ENCODE peak calls at places on chromosomes 2 and 18, in five cellular contexts. One of them, this sample, is unnamed.
A peak's percentile ranks its signal among the peaks of the same experiment; 100 is the strongest.

GRCh38 chr2:221777119-221777518 is 205.0 kb upstream of the EPHA4 start:
- DNase-seq in type B pancreatic cell: no peak
- DNase-seq in tibial nerve: no peak
- DNase-seq in activated T-helper 1 cell treated with anti-CD3 and anti-CD28 coated beads, Interleukin-2, amount 50 U/mL, for 16 hours: no peak
- DNase-seq in Calu3: no peak
- DNase-seq in this sample: no peak

GRCh38 chr2:219171231-219171651 is 1.4 kb upstream of the SLC23A3 start:
- DNase-seq in type B pancreatic cell: no peak
- DNase-seq in tibial nerve: peak; percentile 76
- DNase-seq in activated T-helper 1 cell treated with anti-CD3 and anti-CD28 coated beads, Interleukin-2, amount 50 U/mL, for 16 hours: no peak
- DNase-seq in Calu3: peak; percentile 51
- DNase-seq in this sample: no peak

GRCh38 chr18:77557030-77557429 is 307.4 kb downstream of the GALR1 start:
- DNase-seq in type B pancreatic cell: no peak
- DNase-seq in tibial nerve: no peak
- DNase-seq in activated T-helper 1 cell treated with anti-CD3 and anti-CD28 coated beads, Interleukin-2, amount 50 U/mL, for 16 hours: no peak
- DNase-seq in Calu3: no peak
- DNase-seq in this sample: no peak

GRCh38 chr2:2788076-2788475 is 457.0 kb upstream of the MYT1L start:
- DNase-seq in type B pancreatic cell: no peak
- DNase-seq in tibial nerve: no peak
- DNase-seq in activated T-helper 1 cell treated with anti-CD3 and anti-CD28 coated beads, Interleukin-2, amount 50 U/mL, for 16 hours: no peak
- DNase-seq in Calu3: no peak
- DNase-seq in this sample: no peak

GRCh38 chr2:224983719-224984388 is 58.4 kb downstream of the DOCK10 start:
- DNase-seq in type B pancreatic cell: no peak
- DNase-seq in tibial nerve: no peak
- DNase-seq in activated T-helper 1 cell treated with anti-CD3 and anti-CD28 coated beads, Interleukin-2, amount 50 U/mL, for 16 hours: no peak
- DNase-seq in Calu3: no peak
- DNase-seq in this sample: no peak

GRCh38 chr2:161436411-161436810 is 20.3 kb downstream of the TBR1 start:
- DNase-seq in type B pancreatic cell: no peak
- DNase-seq in tibial nerve: no peak
- DNase-seq in activated T-helper 1 cell treated with anti-CD3 and anti-CD28 coated beads, Interleukin-2, amount 50 U/mL, for 16 hours: no peak
- DNase-seq in Calu3: no peak
- DNase-seq in this sample: no peak

GRCh38 chr2:104858325-104858978 is 4.5 kb downstream of the POU3F3 start:
- DNase-seq in type B pancreatic cell: no peak
- DNase-seq in tibial nerve: no peak
- DNase-seq in activated T-helper 1 cell treated with anti-CD3 and anti-CD28 coated beads, Interleukin-2, amount 50 U/mL, for 16 hours: no peak
- DNase-seq in Calu3: no peak
- DNase-seq in this sample: no peak

GRCh38 chr2:209431701-209432100 is 7.9 kb downstream of the MAP2 start:
- DNase-seq in type B pancreatic cell: no peak
- DNase-seq in tibial nerve: no peak
- DNase-seq in activated T-helper 1 cell treated with anti-CD3 and anti-CD28 coated beads, Interleukin-2, amount 50 U/mL, for 16 hours: no peak
- DNase-seq in Calu3: peak; percentile 24
- DNase-seq in this sample: no peak

GRCh38 chr18:22541232-22541631 is 123.5 kb upstream of the CTAGE1 start:
- DNase-seq in type B pancreatic cell: no peak
- DNase-seq in tibial nerve: no peak
- DNase-seq in activated T-helper 1 cell treated with anti-CD3 and anti-CD28 coated beads, Interleukin-2, amount 50 U/mL, for 16 hours: no peak
- DNase-seq in Calu3: no peak
- DNase-seq in this sample: no peak

GRCh38 chr2:222568866-222569265 is 87.0 kb downstream of the FARSB start:
- DNase-seq in type B pancreatic cell: no peak
- DNase-seq in tibial nerve: peak; percentile 48
- DNase-seq in activated T-helper 1 cell treated with anti-CD3 and anti-CD28 coated beads, Interleukin-2, amount 50 U/mL, for 16 hours: no peak
- DNase-seq in Calu3: no peak
- DNase-seq in this sample: no peak

GRCh38 chr2:100393362-100393761 is 24.1 kb downstream of the CHST10 start:
- DNase-seq in type B pancreatic cell: no peak
- DNase-seq in tibial nerve: no peak
- DNase-seq in activated T-helper 1 cell treated with anti-CD3 and anti-CD28 coated beads, Interleukin-2, amount 50 U/mL, for 16 hours: no peak
- DNase-seq in Calu3: no peak
- DNase-seq in this sample: no peak

GRCh38 chr2:152525277-152525838 is 190.4 kb downstream of the FMNL2 start:
- DNase-seq in type B pancreatic cell: no peak
- DNase-seq in tibial nerve: no peak
- DNase-seq in activated T-helper 1 cell treated with anti-CD3 and anti-CD28 coated beads, Interleukin-2, amount 50 U/mL, for 16 hours: no peak
- DNase-seq in Calu3: no peak
- DNase-seq in this sample: no peak

GRCh38 chr18:44896817-44897216 is 216.1 kb downstream of the SETBP1 start:
- DNase-seq in type B pancreatic cell: no peak
- DNase-seq in tibial nerve: no peak
- DNase-seq in activated T-helper 1 cell treated with anti-CD3 and anti-CD28 coated beads, Interleukin-2, amount 50 U/mL, for 16 hours: no peak
- DNase-seq in Calu3: no peak
- DNase-seq in this sample: no peak

GRCh38 chr2:20704886-20705285 is 37.9 kb downstream of the GDF7 start:
- DNase-seq in type B pancreatic cell: no peak
- DNase-seq in tibial nerve: no peak
- DNase-seq in activated T-helper 1 cell treated with anti-CD3 and anti-CD28 coated beads, Interleukin-2, amount 50 U/mL, for 16 hours: no peak
- DNase-seq in Calu3: no peak
- DNase-seq in this sample: no peak

GRCh38 chr18:11729556-11729955 is 40.5 kb downstream of the GNAL start:
- DNase-seq in type B pancreatic cell: no peak
- DNase-seq in tibial nerve: no peak
- DNase-seq in activated T-helper 1 cell treated with anti-CD3 and anti-CD28 coated beads, Interleukin-2, amount 50 U/mL, for 16 hours: no peak
- DNase-seq in Calu3: no peak
- DNase-seq in this sample: no peak

GRCh38 chr2:208069186-208069585 is 43.9 kb upstream of the PLEKHM3 start:
- DNase-seq in type B pancreatic cell: no peak
- DNase-seq in tibial nerve: no peak
- DNase-seq in activated T-helper 1 cell treated with anti-CD3 and anti-CD28 coated beads, Interleukin-2, amount 50 U/mL, for 16 hours: no peak
- DNase-seq in Calu3: no peak
- DNase-seq in this sample: no peak

GRCh38 chr2:226979004-226979403 is 143.2 kb downstream of the RHBDD1 start:
- DNase-seq in type B pancreatic cell: no peak
- DNase-seq in tibial nerve: no peak
- DNase-seq in activated T-helper 1 cell treated with anti-CD3 and anti-CD28 coated beads, Interleukin-2, amount 50 U/mL, for 16 hours: no peak
- DNase-seq in Calu3: no peak
- DNase-seq in this sample: no peak

GRCh38 chr2:172864182-172864581 is 128.5 kb downstream of the RAPGEF4 start:
- DNase-seq in type B pancreatic cell: no peak
- DNase-seq in tibial nerve: peak; percentile 56
- DNase-seq in activated T-helper 1 cell treated with anti-CD3 and anti-CD28 coated beads, Interleukin-2, amount 50 U/mL, for 16 hours: no peak
- DNase-seq in Calu3: peak; percentile 43
- DNase-seq in this sample: no peak

GRCh38 chr2:11808016-11808400 is 61.6 kb downstream of the LPIN1 start:
- DNase-seq in type B pancreatic cell: no peak
- DNase-seq in tibial nerve: no peak
- DNase-seq in activated T-helper 1 cell treated with anti-CD3 and anti-CD28 coated beads, Interleukin-2, amount 50 U/mL, for 16 hours: no peak
- DNase-seq in Calu3: no peak
- DNase-seq in this sample: no peak

GRCh38 chr2:7165736-7166135 is 248.5 kb downstream of the RNF144A start:
- DNase-seq in type B pancreatic cell: no peak
- DNase-seq in tibial nerve: no peak
- DNase-seq in activated T-helper 1 cell treated with anti-CD3 and anti-CD28 coated beads, Interleukin-2, amount 50 U/mL, for 16 hours: no peak
- DNase-seq in Calu3: no peak
- DNase-seq in this sample: no peak

GRCh38 chr18:80175451-80176235 is 66.6 kb downstream of the ADNP2 start:
- DNase-seq in type B pancreatic cell: no peak
- DNase-seq in tibial nerve: no peak
- DNase-seq in activated T-helper 1 cell treated with anti-CD3 and anti-CD28 coated beads, Interleukin-2, amount 50 U/mL, for 16 hours: no peak
- DNase-seq in Calu3: no peak
- DNase-seq in this sample: no peak

GRCh38 chr2:9655441-9656269 is 24.9 kb upstream of the YWHAQ start:
- DNase-seq in type B pancreatic cell: no peak
- DNase-seq in tibial nerve: no peak
- DNase-seq in activated T-helper 1 cell treated with anti-CD3 and anti-CD28 coated beads, Interleukin-2, amount 50 U/mL, for 16 hours: no peak
- DNase-seq in Calu3: no peak
- DNase-seq in this sample: no peak

GRCh38 chr2:50831666-50832065 is 200.3 kb downstream of the NRXN1 start:
- DNase-seq in type B pancreatic cell: no peak
- DNase-seq in tibial nerve: no peak
- DNase-seq in activated T-helper 1 cell treated with anti-CD3 and anti-CD28 coated beads, Interleukin-2, amount 50 U/mL, for 16 hours: no peak
- DNase-seq in Calu3: no peak
- DNase-seq in this sample: no peak

GRCh38 chr2:240464514-240465241 is 29.2 kb downstream of the GPC1 start:
- DNase-seq in type B pancreatic cell: no peak
- DNase-seq in tibial nerve: no peak
- DNase-seq in activated T-helper 1 cell treated with anti-CD3 and anti-CD28 coated beads, Interleukin-2, amount 50 U/mL, for 16 hours: peak; percentile 1
- DNase-seq in Calu3: no peak
- DNase-seq in this sample: no peak

GRCh38 chr2:215598376-215598975 is 162.6 kb upstream of the FN1 start:
- DNase-seq in type B pancreatic cell: no peak
- DNase-seq in tibial nerve: no peak
- DNase-seq in activated T-helper 1 cell treated with anti-CD3 and anti-CD28 coated beads, Interleukin-2, amount 50 U/mL, for 16 hours: no peak
- DNase-seq in Calu3: no peak
- DNase-seq in this sample: no peak

GRCh38 chr18:75482880-75483279 is 55.4 kb upstream of the SMIM21 start:
- DNase-seq in type B pancreatic cell: no peak
- DNase-seq in tibial nerve: no peak
- DNase-seq in activated T-helper 1 cell treated with anti-CD3 and anti-CD28 coated beads, Interleukin-2, amount 50 U/mL, for 16 hours: no peak
- DNase-seq in Calu3: no peak
- DNase-seq in this sample: no peak

GRCh38 chr2:44136186-44136585 is 32.5 kb upstream of the PPM1B start:
- DNase-seq in type B pancreatic cell: no peak
- DNase-seq in tibial nerve: no peak
- DNase-seq in activated T-helper 1 cell treated with anti-CD3 and anti-CD28 coated beads, Interleukin-2, amount 50 U/mL, for 16 hours: no peak
- DNase-seq in Calu3: no peak
- DNase-seq in this sample: no peak

GRCh38 chr2:50126845-50127244 is 905.1 kb downstream of the NRXN1 start:
- DNase-seq in type B pancreatic cell: no peak
- DNase-seq in tibial nerve: no peak
- DNase-seq in activated T-helper 1 cell treated with anti-CD3 and anti-CD28 coated beads, Interleukin-2, amount 50 U/mL, for 16 hours: no peak
- DNase-seq in Calu3: peak; percentile 2
- DNase-seq in this sample: no peak

GRCh38 chr2:85655961-85656403 is 12.0 kb downstream of the SFTPB start:
- DNase-seq in type B pancreatic cell: no peak
- DNase-seq in tibial nerve: no peak
- DNase-seq in activated T-helper 1 cell treated with anti-CD3 and anti-CD28 coated beads, Interleukin-2, amount 50 U/mL, for 16 hours: no peak
- DNase-seq in Calu3: no peak
- DNase-seq in this sample: no peak

GRCh38 chr18:39749154-39749553 is 2183.6 kb upstream of the CELF4 start:
- DNase-seq in type B pancreatic cell: no peak
- DNase-seq in tibial nerve: no peak
- DNase-seq in activated T-helper 1 cell treated with anti-CD3 and anti-CD28 coated beads, Interleukin-2, amount 50 U/mL, for 16 hours: no peak
- DNase-seq in Calu3: no peak
- DNase-seq in this sample: no peak

GRCh38 chr2:190846746-190847145 is 33.9 kb upstream of the GLS start:
- DNase-seq in type B pancreatic cell: no peak
- DNase-seq in tibial nerve: no peak
- DNase-seq in activated T-helper 1 cell treated with anti-CD3 and anti-CD28 coated beads, Interleukin-2, amount 50 U/mL, for 16 hours: no peak
- DNase-seq in Calu3: no peak
- DNase-seq in this sample: no peak

GRCh38 chr2:219871396-219871795 is 244.0 kb downstream of the SLC4A3 start:
- DNase-seq in type B pancreatic cell: no peak
- DNase-seq in tibial nerve: no peak
- DNase-seq in activated T-helper 1 cell treated with anti-CD3 and anti-CD28 coated beads, Interleukin-2, amount 50 U/mL, for 16 hours: no peak
- DNase-seq in Calu3: no peak
- DNase-seq in this sample: no peak

GRCh38 chr18:702957-703659 is 9.3 kb downstream of the ENOSF1 start:
- DNase-seq in type B pancreatic cell: peak; percentile 43
- DNase-seq in tibial nerve: no peak
- DNase-seq in activated T-helper 1 cell treated with anti-CD3 and anti-CD28 coated beads, Interleukin-2, amount 50 U/mL, for 16 hours: no peak
- DNase-seq in Calu3: no peak
- DNase-seq in this sample: no peak

GRCh38 chr2:143264851-143265250 is 135.6 kb downstream of the ARHGAP15 start:
- DNase-seq in type B pancreatic cell: no peak
- DNase-seq in tibial nerve: peak; percentile 42
- DNase-seq in activated T-helper 1 cell treated with anti-CD3 and anti-CD28 coated beads, Interleukin-2, amount 50 U/mL, for 16 hours: no peak
- DNase-seq in Calu3: no peak
- DNase-seq in this sample: no peak

GRCh38 chr18:77103181-77103875 is 29.3 kb downstream of the MBP start:
- DNase-seq in type B pancreatic cell: no peak
- DNase-seq in tibial nerve: no peak
- DNase-seq in activated T-helper 1 cell treated with anti-CD3 and anti-CD28 coated beads, Interleukin-2, amount 50 U/mL, for 16 hours: no peak
- DNase-seq in Calu3: no peak
- DNase-seq in this sample: no peak

GRCh38 chr2:112708968-112709367 is 11.9 kb upstream of the NT5DC4 start:
- DNase-seq in type B pancreatic cell: peak; percentile 42
- DNase-seq in tibial nerve: no peak
- DNase-seq in activated T-helper 1 cell treated with anti-CD3 and anti-CD28 coated beads, Interleukin-2, amount 50 U/mL, for 16 hours: no peak
- DNase-seq in Calu3: no peak
- DNase-seq in this sample: no peak

GRCh38 chr2:46970334-46971288 is 55.0 kb upstream of the MCFD2 start:
- DNase-seq in type B pancreatic cell: no peak
- DNase-seq in tibial nerve: peak; percentile 57
- DNase-seq in activated T-helper 1 cell treated with anti-CD3 and anti-CD28 coated beads, Interleukin-2, amount 50 U/mL, for 16 hours: no peak
- DNase-seq in Calu3: peak; percentile 71
- DNase-seq in this sample: no peak

GRCh38 chr18:58819051-58819450 is 45.6 kb upstream of the ZNF532 start:
- DNase-seq in type B pancreatic cell: no peak
- DNase-seq in tibial nerve: no peak
- DNase-seq in activated T-helper 1 cell treated with anti-CD3 and anti-CD28 coated beads, Interleukin-2, amount 50 U/mL, for 16 hours: no peak
- DNase-seq in Calu3: no peak
- DNase-seq in this sample: no peak

This sample was measured in glomerular endothelial cell.